ENCODE peak calls at places on chromosome 1, in eight cellular contexts. S is progenitor cell of endocrine pancreas, N is fibroblast of mammary gland, O is HFFc6, M is astrocyte of the spinal cord, R is AG09319, W is astrocyte, B is fibroblast of villous mesenchyme. U is an unnamed sample.

GRCh38 chr1:17742590-17742989 is 12.5 kb upstream of the ACTL8 start:
- DNase-seq in O (no peak), M (no peak), R (no peak), N (peak; percentile 59), S (no peak), B (peak; percentile 2), W (peak; percentile 27), U (no peak)

GRCh38 chr1:95012389-95012788 is 60.4 kb downstream of the ALG14 start:
- DNase-seq in B (peak; percentile 90), S (no peak), O (peak; percentile 61), W (peak; percentile 99), N (peak; percentile 98), M (peak; percentile 89), R (peak; percentile 64), U (no peak)

GRCh38 chr1:162373541-162374375 is 2.9 kb downstream of the SPATA46 start:
- DNase-seq in S (no peak), M (peak; percentile 56), O (peak; percentile 71), R (no peak), N (peak; percentile 67), W (peak; percentile 73), B (peak; percentile 45), U (no peak)

GRCh38 chr1:91015794-91016550 is 5.9 kb downstream of the ZNF644 start:
- DNase-seq in S (no peak), R (no peak), B (no peak), N (peak; percentile 25), M (peak; percentile 36), W (peak; percentile 25), O (no peak), U (no peak)

GRCh38 chr1:186474208-186474607 is 13.3 kb upstream of the PDC start:
- DNase-seq in N (peak; percentile 85), O (peak; percentile 27), S (no peak), R (peak; percentile 29), M (no peak), W (peak; percentile 90), B (peak; percentile 17), U (no peak)

GRCh38 chr1:31216016-31216415 is 23.7 kb downstream of the NKAIN1 start:
- DNase-seq in B (peak; percentile 16), M (no peak), N (peak; percentile 46), O (no peak), R (no peak), S (no peak), W (peak; percentile 13), U (no peak)

GRCh38 chr1:50930965-50931737 is 28.9 kb downstream of the FAF1 start:
- DNase-seq in R (no peak), O (no peak), W (peak; percentile 34), N (peak; percentile 14), B (no peak), M (no peak), S (no peak), U (no peak)

GRCh38 chr1:226064168-226064815 is 1.8 kb downstream of the H3-3A start:
- DNase-seq in S (no peak), O (peak; percentile 9), N (peak; percentile 25), W (no peak), R (no peak), B (peak; percentile 20), M (peak; percentile 23), U (peak; percentile 8)

GRCh38 chr1:214902636-214903320 is 179.8 kb upstream of the KCNK2 start:
- DNase-seq in M (peak; percentile 61), N (peak; percentile 81), B (peak; percentile 31), R (no peak), S (no peak), O (peak; percentile 56), W (peak; percentile 66), U (no peak)

GRCh38 chr1:166080277-166080964 is 86.4 kb downstream of the FAM78B start:
- DNase-seq in S (no peak), W (peak; percentile 55), O (no peak), M (no peak), R (no peak), N (no peak), B (no peak), U (peak; percentile 53)

GRCh38 chr1:243269461-243269801 is 13.6 kb downstream of the SDCCAG8 start:
- DNase-seq in M (no peak), S (no peak), R (no peak), W (no peak), O (no peak), N (no peak), B (no peak), U (no peak)

GRCh38 chr1:173478099-173478555 is 992 bp downstream of the PRDX6 start:
- DNase-seq in W (peak; percentile 88), S (no peak), M (peak; percentile 60), N (peak; percentile 91), O (peak; percentile 63), R (peak; percentile 51), B (peak; percentile 84), U (no peak)

GRCh38 chr1:116988908-116989307 is 12.7 kb upstream of the CD101 start:
- DNase-seq in S (no peak), M (peak; percentile 47), B (no peak), W (peak; percentile 67), O (no peak), N (peak; percentile 42), R (no peak), U (no peak)

GRCh38 chr1:96087719-96088118 is 633.9 kb upstream of the PTBP2 start:
- DNase-seq in B (no peak), S (no peak), O (no peak), N (no peak), M (no peak), W (no peak), R (no peak), U (no peak)

GRCh38 chr1:238404506-238404905 is 513.8 kb upstream of the ZP4 start:
- DNase-seq in S (no peak), B (no peak), R (no peak), O (no peak), W (peak; percentile 81), M (no peak), N (no peak), U (no peak)

GRCh38 chr1:1013105-1013921 is at the start of gene ISG15:
- DNase-seq in N (peak; percentile 83), S (peak; percentile 42), M (peak; percentile 85), R (peak; percentile 57), O (peak; percentile 84), B (peak; percentile 93), W (peak; percentile 75), U (peak; percentile 93)

GRCh38 chr1:245677446-245678240 is 522.9 kb downstream of the KIF26B start:
- DNase-seq in W (peak; percentile 9), N (peak; percentile 25), B (no peak), S (no peak), R (no peak), O (no peak), M (no peak), U (no peak)

GRCh38 chr1:52294580-52294979 is 71.4 kb downstream of the CC2D1B start:
- DNase-seq in W (no peak), M (no peak), O (peak; percentile 45), R (no peak), N (peak; percentile 12), S (no peak), B (no peak), U (no peak)

DNA sequence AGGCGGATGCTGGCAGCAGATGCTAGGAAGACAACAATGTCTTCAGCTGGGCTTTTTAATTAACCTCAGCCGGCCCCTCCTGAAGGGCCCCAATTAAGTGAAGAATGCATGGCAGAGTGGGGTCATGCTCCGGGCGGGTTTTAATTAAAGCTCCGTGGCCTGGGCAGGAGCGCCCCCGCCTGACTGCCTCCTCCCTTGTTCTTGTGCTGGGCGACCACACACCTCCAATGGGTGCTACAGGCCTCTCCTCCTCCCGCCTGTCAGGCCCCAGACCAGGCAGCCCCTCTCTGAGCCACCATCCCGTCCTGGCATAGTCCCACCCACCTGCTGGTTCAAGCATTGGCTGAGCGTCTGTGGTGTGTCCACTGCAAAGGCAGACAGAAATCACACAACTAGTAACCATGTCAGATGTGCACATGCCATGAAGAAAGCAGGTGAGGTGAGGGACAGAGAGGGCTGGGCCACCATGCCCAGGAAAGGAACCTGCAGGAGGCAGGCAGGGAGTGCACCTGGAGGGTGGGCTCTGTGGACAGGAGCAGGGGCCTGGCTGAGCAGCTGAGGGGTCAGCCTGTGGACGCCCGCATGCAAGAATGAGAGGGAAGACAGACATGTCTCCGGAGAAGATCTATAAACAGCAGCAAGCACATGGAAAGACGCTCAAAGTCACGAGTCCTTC is 8.5 kb upstream of the ARF1 start:
- DNase-seq in B (no peak), S (no peak), W (no peak), N (no peak), M (no peak), O (no peak), R (no peak), U (no peak)
- TF ChIP-seq CTCF in B (no peak), S (no peak), W (no peak), N (no peak), M (peak; percentile 17), O (peak; percentile 64), R (peak; percentile 16), U (no peak)

GRCh38 chr1:77742011-77742555 is 17.6 kb downstream of the USP33 start:
- DNase-seq in R (no peak), N (no peak), S (no peak), M (no peak), W (no peak), O (no peak), B (no peak), U (no peak)
- TF ChIP-seq CTCF in R (no peak), N (no peak), S (no peak), M (no peak), W (no peak), O (no peak), B (no peak), U (no peak)

GRCh38 chr1:233675394-233675793 is 61.5 kb downstream of the KCNK1 start:
- DNase-seq in R (no peak), M (no peak), N (no peak), S (no peak), W (no peak), B (no peak), O (no peak), U (no peak)

GRCh38 chr1:233673947-233674431 is 60.1 kb downstream of the KCNK1 start:
- DNase-seq in O (peak; percentile 1), B (peak; percentile 62), S (no peak), M (no peak), W (no peak), R (no peak), N (peak; percentile 13), U (no peak)

GRCh38 chr1:233677690-233678354 is 63.9 kb downstream of the KCNK1 start:
- DNase-seq in B (no peak), S (no peak), R (no peak), N (no peak), W (no peak), M (no peak), O (no peak), U (no peak)

GRCh38 chr1:233673146-233673946 is 59.4 kb downstream of the KCNK1 start:
- DNase-seq in R (no peak), B (no peak), O (no peak), S (no peak), W (no peak), N (no peak), M (no peak), U (no peak)

DNA sequence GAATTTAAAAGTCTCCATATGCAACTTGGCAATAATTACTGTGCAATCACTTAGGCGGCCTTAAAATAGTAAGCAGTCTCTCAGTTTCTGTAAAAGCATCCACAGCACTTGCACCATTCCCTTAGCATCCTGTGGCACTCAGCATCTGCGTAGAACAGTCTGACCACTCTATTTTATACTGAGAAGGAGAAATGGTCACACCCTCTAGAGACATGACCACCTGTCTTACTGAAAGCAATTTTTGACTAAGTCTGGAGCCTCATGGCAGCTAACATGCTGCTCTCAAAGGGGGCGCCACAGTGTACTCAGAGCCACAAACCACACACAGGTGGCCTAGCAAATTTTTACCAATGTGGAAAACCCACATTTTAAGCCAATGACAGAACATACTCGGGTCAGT is 62.0 kb downstream of the KCNK1 start:
- DNase-seq in N (no peak), S (no peak), R (no peak), M (no peak), W (no peak), B (no peak), O (no peak), U (no peak)
- TF ChIP-seq CTCF in N (no peak), S (no peak), R (no peak), M (no peak), W (no peak), B (no peak), O (no peak), U (no peak)

GRCh38 chr1:41513388-41513745 is 28.9 kb upstream of the EDN2 start:
- DNase-seq in M (no peak), S (no peak), W (no peak), O (no peak), R (no peak), B (no peak), N (no peak), U (no peak)
- TF ChIP-seq CTCF in M (peak; percentile 40), S (peak; percentile 33), W (peak; percentile 10), O (peak; percentile 71), R (peak; percentile 14), B (peak; percentile 26), N (peak; percentile 31), U (peak; percentile 40)

U was measured in osteocyte.